ENCODE peak calls at places on chromosomes 11 and 22, in eight cellular contexts. One of them, this sample, is unnamed.

GRCh38 chr11:10257478-10257877 is 36.5 kb downstream of the SBF2 start:
- DNase-seq in HepG2: no peak
- DNase-seq in neural progenitor cell: no peak
- DNase-seq in OCI-LY7: no peak
- DNase-seq in PC-9: no peak
- DNase-seq in mammary epithelial cell: no peak
- DNase-seq in keratinocyte: no peak
- DNase-seq in H9: peak; percentile 30
- DNase-seq in this sample: no peak

GRCh38 chr11:31819533-31820437 is 8.7 kb upstream of the PAX6 start:
- DNase-seq in HepG2: no peak
- DNase-seq in neural progenitor cell: peak; percentile 80
- DNase-seq in OCI-LY7: no peak
- DNase-seq in PC-9: no peak
- DNase-seq in mammary epithelial cell: no peak
- DNase-seq in keratinocyte: no peak
- DNase-seq in H9: peak; percentile 67
- DNase-seq in this sample: no peak

GRCh38 chr11:73453562-73453961 is 77.4 kb downstream of the RELT start:
- DNase-seq in HepG2: no peak
- DNase-seq in neural progenitor cell: no peak
- DNase-seq in OCI-LY7: no peak
- DNase-seq in PC-9: no peak
- DNase-seq in mammary epithelial cell: no peak
- DNase-seq in keratinocyte: no peak
- DNase-seq in H9: no peak
- DNase-seq in this sample: peak; percentile 53

GRCh38 chr22:50506611-50507420 is 686 bp downstream of the LMF2 start:
- DNase-seq in HepG2: no peak
- DNase-seq in neural progenitor cell: peak; percentile 42
- DNase-seq in OCI-LY7: no peak
- DNase-seq in PC-9: no peak
- DNase-seq in mammary epithelial cell: peak; percentile 27
- DNase-seq in keratinocyte: no peak
- DNase-seq in H9: peak; percentile 44
- DNase-seq in this sample: no peak

GRCh38 chr11:110366234-110366633 is 63.5 kb upstream of the FDX1 start:
- DNase-seq in HepG2: no peak
- DNase-seq in neural progenitor cell: no peak
- DNase-seq in OCI-LY7: no peak
- DNase-seq in PC-9: peak; percentile 69
- DNase-seq in mammary epithelial cell: peak; percentile 35
- DNase-seq in keratinocyte: no peak
- DNase-seq in H9: no peak
- DNase-seq in this sample: peak; percentile 23

GRCh38 chr11:134046681-134047449 is 22.0 kb upstream of the JAM3 start:
- DNase-seq in HepG2: no peak
- DNase-seq in neural progenitor cell: no peak
- DNase-seq in OCI-LY7: no peak
- DNase-seq in PC-9: no peak
- DNase-seq in mammary epithelial cell: no peak
- DNase-seq in keratinocyte: no peak
- DNase-seq in H9: no peak
- DNase-seq in this sample: no peak

GRCh38 chr11:69501121-69501489 is 19.6 kb downstream of the LINC01488 start:
- DNase-seq in HepG2: no peak
- DNase-seq in neural progenitor cell: no peak
- DNase-seq in OCI-LY7: no peak
- DNase-seq in PC-9: no peak
- DNase-seq in mammary epithelial cell: no peak
- DNase-seq in keratinocyte: no peak
- DNase-seq in H9: no peak
- DNase-seq in this sample: no peak

GRCh38 chr11:132858203-132858602 is 674.1 kb downstream of the OPCML start:
- DNase-seq in HepG2: no peak
- DNase-seq in neural progenitor cell: peak; percentile 37
- DNase-seq in OCI-LY7: no peak
- DNase-seq in PC-9: no peak
- DNase-seq in mammary epithelial cell: peak; percentile 42
- DNase-seq in keratinocyte: no peak
- DNase-seq in H9: peak; percentile 85
- DNase-seq in this sample: peak; percentile 36

GRCh38 chr11:14144905-14145304 is 182.4 kb downstream of the SPON1 start:
- DNase-seq in HepG2: no peak
- DNase-seq in neural progenitor cell: no peak
- DNase-seq in OCI-LY7: no peak
- DNase-seq in PC-9: no peak
- DNase-seq in mammary epithelial cell: no peak
- DNase-seq in keratinocyte: no peak
- DNase-seq in H9: no peak
- DNase-seq in this sample: no peak

GRCh38 chr11:729492-730074 is 17.7 kb upstream of the TALDO1 start:
- DNase-seq in HepG2: peak; percentile 82
- DNase-seq in neural progenitor cell: no peak
- DNase-seq in OCI-LY7: no peak
- DNase-seq in PC-9: no peak
- DNase-seq in mammary epithelial cell: no peak
- DNase-seq in keratinocyte: no peak
- DNase-seq in H9: no peak
- DNase-seq in this sample: no peak
- H2AFZ ChIP-seq in HepG2: no peak overlapping the region
- H2AFZ ChIP-seq in neural progenitor cell: no peak overlapping the region
- H2AFZ ChIP-seq in OCI-LY7: no peak overlapping the region
- H2AFZ ChIP-seq in PC-9: no peak overlapping the region
- H2AFZ ChIP-seq in mammary epithelial cell: no peak overlapping the region
- H2AFZ ChIP-seq in keratinocyte: no peak overlapping the region
- H2AFZ ChIP-seq in H9: no peak overlapping the region
- H2AFZ ChIP-seq in this sample: no peak overlapping the region

GRCh38 chr11:34890089-34890488 is 26.1 kb downstream of the APIP start:
- DNase-seq in HepG2: no peak
- DNase-seq in neural progenitor cell: no peak
- DNase-seq in OCI-LY7: no peak
- DNase-seq in PC-9: no peak
- DNase-seq in mammary epithelial cell: no peak
- DNase-seq in keratinocyte: no peak
- DNase-seq in H9: no peak
- DNase-seq in this sample: peak; percentile 58
- TF ChIP-seq CTCF in HepG2: peak; percentile 50
- TF ChIP-seq CTCF in neural progenitor cell: peak; percentile 44
- TF ChIP-seq CTCF in OCI-LY7: peak; percentile 43
- TF ChIP-seq CTCF in PC-9: peak; percentile 63
- TF ChIP-seq CTCF in mammary epithelial cell: peak; percentile 51
- TF ChIP-seq CTCF in keratinocyte: peak; percentile 29
- TF ChIP-seq CTCF in H9: peak; percentile 45
- TF ChIP-seq CTCF in this sample: peak; percentile 50

DNA sequence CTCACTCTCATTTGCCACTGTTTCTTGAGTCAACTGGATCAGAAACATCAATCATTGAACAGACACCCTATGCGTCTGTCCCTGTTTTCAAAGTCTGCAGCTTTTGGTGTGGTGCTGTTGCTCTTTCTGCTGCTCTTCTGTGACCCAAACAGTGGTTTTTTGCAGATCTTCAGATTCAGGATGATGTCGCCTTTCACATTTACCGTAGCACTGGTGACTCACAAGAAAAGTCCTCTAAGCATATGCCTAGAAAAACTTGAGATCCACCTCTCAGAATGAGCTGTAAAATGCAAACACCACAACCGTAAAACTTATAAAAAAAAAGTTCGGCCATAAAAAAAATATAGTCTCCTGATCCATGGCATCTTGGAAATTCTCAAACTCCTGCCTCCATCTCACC is 400.4 kb downstream of the NTM start:
- DNase-seq in HepG2: no peak
- DNase-seq in neural progenitor cell: no peak
- DNase-seq in OCI-LY7: no peak
- DNase-seq in PC-9: no peak
- DNase-seq in mammary epithelial cell: no peak
- DNase-seq in keratinocyte: no peak
- DNase-seq in H9: no peak
- DNase-seq in this sample: peak; percentile 38
- H4K20me1 ChIP-seq in HepG2: no peaks in the 10 kb centered on the region
- H4K20me1 ChIP-seq in neural progenitor cell: no peaks in the 10 kb centered on the region
- H4K20me1 ChIP-seq in OCI-LY7: no peaks in the 10 kb centered on the region
- H4K20me1 ChIP-seq in PC-9: no peaks in the 10 kb centered on the region
- H4K20me1 ChIP-seq in mammary epithelial cell: no peaks in the 10 kb centered on the region
- H4K20me1 ChIP-seq in keratinocyte: no peaks in the 10 kb centered on the region
- H4K20me1 ChIP-seq in H9: no peaks in the 10 kb centered on the region
- H4K20me1 ChIP-seq in this sample: no peaks in the 10 kb centered on the region

GRCh38 chr11:86070435-86071056 is 1.7 kb upstream of the PICALM start:
- DNase-seq in HepG2: no peak
- DNase-seq in neural progenitor cell: no peak
- DNase-seq in OCI-LY7: no peak
- DNase-seq in PC-9: no peak
- DNase-seq in mammary epithelial cell: no peak
- DNase-seq in keratinocyte: no peak
- DNase-seq in H9: no peak
- DNase-seq in this sample: no peak
- H2AFZ ChIP-seq in HepG2: no peak overlapping the region
- H2AFZ ChIP-seq in neural progenitor cell: peak overlapping the region; percentile 17
- H2AFZ ChIP-seq in OCI-LY7: peak overlapping the region; percentile 96
- H2AFZ ChIP-seq in PC-9: peak overlapping the region; percentile 69
- H2AFZ ChIP-seq in mammary epithelial cell: peak overlapping the region; percentile 87
- H2AFZ ChIP-seq in keratinocyte: no peak overlapping the region
- H2AFZ ChIP-seq in H9: no peak overlapping the region
- H2AFZ ChIP-seq in this sample: no peak overlapping the region

GRCh38 chr22:39017596-39018365 is 3.1 kb upstream of the APOBEC3D start:
- DNase-seq in HepG2: no peak
- DNase-seq in neural progenitor cell: no peak
- DNase-seq in OCI-LY7: no peak
- DNase-seq in PC-9: no peak
- DNase-seq in mammary epithelial cell: no peak
- DNase-seq in keratinocyte: no peak
- DNase-seq in H9: peak; percentile 93
- DNase-seq in this sample: no peak

GRCh38 chr22:39016592-39016991 is 2.5 kb downstream of the APOBEC3C start:
- DNase-seq in HepG2: no peak
- DNase-seq in neural progenitor cell: no peak
- DNase-seq in OCI-LY7: no peak
- DNase-seq in PC-9: no peak
- DNase-seq in mammary epithelial cell: no peak
- DNase-seq in keratinocyte: no peak
- DNase-seq in H9: no peak
- DNase-seq in this sample: no peak

GRCh38 chr22:39010946-39011625 is 3.0 kb upstream of the APOBEC3C start:
- DNase-seq in HepG2: no peak
- DNase-seq in neural progenitor cell: no peak
- DNase-seq in OCI-LY7: no peak
- DNase-seq in PC-9: no peak
- DNase-seq in mammary epithelial cell: no peak
- DNase-seq in keratinocyte: no peak
- DNase-seq in H9: no peak
- DNase-seq in this sample: no peak

GRCh38 chr22:39012525-39013516 is 1.2 kb upstream of the APOBEC3C start:
- DNase-seq in HepG2: no peak
- DNase-seq in neural progenitor cell: peak; percentile 28
- DNase-seq in OCI-LY7: no peak
- DNase-seq in PC-9: no peak
- DNase-seq in mammary epithelial cell: no peak
- DNase-seq in keratinocyte: no peak
- DNase-seq in H9: no peak
- DNase-seq in this sample: no peak

GRCh38 chr22:39013923-39014722 is at the start of gene APOBEC3C:
- DNase-seq in HepG2: peak; percentile 75
- DNase-seq in neural progenitor cell: peak; percentile 70
- DNase-seq in OCI-LY7: peak; percentile 70
- DNase-seq in PC-9: peak; percentile 92
- DNase-seq in mammary epithelial cell: peak; percentile 86
- DNase-seq in keratinocyte: peak; percentile 60
- DNase-seq in H9: peak; percentile 71
- DNase-seq in this sample: peak; percentile 90
- TF ChIP-seq CTCF in HepG2: peak; percentile 44
- TF ChIP-seq CTCF in neural progenitor cell: no peak
- TF ChIP-seq CTCF in OCI-LY7: no peak
- TF ChIP-seq CTCF in PC-9: peak; percentile 28
- TF ChIP-seq CTCF in mammary epithelial cell: peak; percentile 22
- TF ChIP-seq CTCF in keratinocyte: no peak
- TF ChIP-seq CTCF in H9: peak; percentile 14
- TF ChIP-seq CTCF in this sample: peak; percentile 14

This sample was measured in fibroblast of lung.